ENCODE peak calls at places on chromosomes 7 and 10, in nine cellular contexts. C is T-helper 22 cell, J is hypothalamus, G is DMS153, X is H1, Z is AG04450, A is Peyer's patch, W is ACHN, F is NCI-H1436. M is an unnamed sample.

GRCh38 chr7:158911734-158912133 is 55.4 kb downstream of the DYNC2I1 start:
- DNase-seq in F (no peak), X (no peak), W (no peak), C (no peak), Z (no peak), A (no peak), J (no peak), G (no peak), M (no peak)

GRCh38 chr7:82235710-82236109 is 207.9 kb downstream of the CACNA2D1 start:
- DNase-seq in W (no peak), C (no peak), Z (no peak), X (no peak), F (no peak), J (no peak), A (no peak), G (peak; percentile 41), M (no peak)

GRCh38 chr10:10642741-10643280 is 374.9 kb upstream of the CELF2 start:
- DNase-seq in J (no peak), A (no peak), Z (no peak), F (no peak), X (no peak), W (no peak), C (no peak), G (no peak), M (no peak)

GRCh38 chr10:79182763-79183467 is 114.1 kb downstream of the ZMIZ1 start:
- DNase-seq in C (no peak), Z (no peak), X (no peak), J (no peak), G (no peak), A (no peak), F (no peak), W (no peak), M (no peak)

GRCh38 chr7:17947606-17948005 is 7.3 kb upstream of the SNX13 start:
- DNase-seq in X (no peak), G (no peak), Z (no peak), F (no peak), W (no peak), C (no peak), A (no peak), J (no peak), M (no peak)

GRCh38 chr7:12715372-12716133 is 28.1 kb downstream of the ARL4A start:
- DNase-seq in J (no peak), C (no peak), A (peak; percentile 20), G (peak; percentile 93), F (no peak), X (peak; percentile 53), W (no peak), Z (peak; percentile 87), M (peak; percentile 31)

GRCh38 chr10:124324856-124325657 is 93.7 kb downstream of the OAT start:
- DNase-seq in X (peak; percentile 36), Z (no peak), A (no peak), J (no peak), F (no peak), W (no peak), G (no peak), C (no peak), M (no peak)

GRCh38 chr10:62684911-62685310 is 119.6 kb upstream of the ADO start:
- DNase-seq in C (no peak), X (no peak), G (no peak), F (no peak), Z (no peak), J (no peak), A (no peak), W (no peak), M (no peak)

GRCh38 chr10:88793747-88794299 is 8.7 kb upstream of the LIPM start:
- DNase-seq in X (no peak), C (no peak), W (peak; percentile 53), Z (no peak), G (no peak), J (no peak), F (no peak), A (no peak), M (no peak)